ENCODE peak calls at places on chromosomes 12 and 14, in eight cellular contexts. One of them, this sample, is unnamed.
A peak's percentile ranks its signal among the peaks of the same experiment; 100 is the strongest.

GRCh38 chr12:12715459-12716150 is 1.6 kb upstream of the CDKN1B start:
- DNase-seq in astrocyte of the cerebellum: no peak
- DNase-seq in ascending aorta: no peak
- DNase-seq in neural crest cell: no peak
- DNase-seq in neural progenitor cell: no peak
- DNase-seq in AG09309: no peak
- DNase-seq in tibial nerve: peak; percentile 24
- DNase-seq in MM.1S: peak; percentile 94
- DNase-seq in this sample: no peak

GRCh38 chr14:73245401-73246325 is 8.4 kb downstream of the PAPLN start:
- DNase-seq in MM.1S: no peak
- DNase-seq in ascending aorta: no peak
- DNase-seq in astrocyte of the cerebellum: no peak
- DNase-seq in tibial nerve: no peak
- DNase-seq in neural crest cell: no peak
- DNase-seq in AG09309: no peak
- DNase-seq in neural progenitor cell: peak; percentile 40
- DNase-seq in this sample: peak; percentile 15

GRCh38 chr12:119036878-119037493 is 55.6 kb downstream of the SRRM4 start:
- DNase-seq in astrocyte of the cerebellum: no peak
- DNase-seq in neural crest cell: peak; percentile 66
- DNase-seq in MM.1S: peak; percentile 18
- DNase-seq in AG09309: no peak
- DNase-seq in ascending aorta: no peak
- DNase-seq in neural progenitor cell: peak; percentile 66
- DNase-seq in tibial nerve: peak; percentile 10
- DNase-seq in this sample: no peak

GRCh38 chr12:6547987-6548386 is 7.9 kb downstream of the IFFO1 start:
- DNase-seq in MM.1S: no peak
- DNase-seq in tibial nerve: peak; percentile 61
- DNase-seq in neural progenitor cell: no peak
- DNase-seq in ascending aorta: no peak
- DNase-seq in neural crest cell: no peak
- DNase-seq in AG09309: no peak
- DNase-seq in astrocyte of the cerebellum: no peak
- DNase-seq in this sample: no peak

GRCh38 chr14:44620106-44621019 is 113.3 kb upstream of the FSCB start:
- DNase-seq in astrocyte of the cerebellum: no peak
- DNase-seq in neural crest cell: no peak
- DNase-seq in tibial nerve: no peak
- DNase-seq in neural progenitor cell: no peak
- DNase-seq in ascending aorta: no peak
- DNase-seq in AG09309: no peak
- DNase-seq in MM.1S: no peak
- DNase-seq in this sample: no peak

GRCh38 chr12:78239566-78239965 is 408.9 kb downstream of the NAV3 start:
- DNase-seq in neural progenitor cell: no peak
- DNase-seq in astrocyte of the cerebellum: no peak
- DNase-seq in ascending aorta: no peak
- DNase-seq in AG09309: no peak
- DNase-seq in neural crest cell: no peak
- DNase-seq in MM.1S: no peak
- DNase-seq in tibial nerve: no peak
- DNase-seq in this sample: no peak

GRCh38 chr14:68627868-68628604 is 164.8 kb downstream of the ZFP36L1 start:
- DNase-seq in ascending aorta: no peak
- DNase-seq in AG09309: no peak
- DNase-seq in tibial nerve: no peak
- DNase-seq in neural progenitor cell: peak; percentile 88
- DNase-seq in neural crest cell: peak; percentile 70
- DNase-seq in astrocyte of the cerebellum: no peak
- DNase-seq in MM.1S: no peak
- DNase-seq in this sample: peak; percentile 74

GRCh38 chr14:72643317-72643801 is 250.5 kb downstream of the DPF3 start:
- DNase-seq in ascending aorta: no peak
- DNase-seq in astrocyte of the cerebellum: peak; percentile 95
- DNase-seq in neural crest cell: no peak
- DNase-seq in tibial nerve: no peak
- DNase-seq in AG09309: peak; percentile 87
- DNase-seq in MM.1S: no peak
- DNase-seq in neural progenitor cell: no peak
- DNase-seq in this sample: no peak

GRCh38 chr12:106317406-106318082 is 15.0 kb downstream of the TCP11L2 start:
- DNase-seq in neural progenitor cell: no peak
- DNase-seq in ascending aorta: no peak
- DNase-seq in astrocyte of the cerebellum: no peak
- DNase-seq in tibial nerve: no peak
- DNase-seq in neural crest cell: no peak
- DNase-seq in AG09309: no peak
- DNase-seq in MM.1S: no peak
- DNase-seq in this sample: no peak

GRCh38 chr14:36224176-36224575 is 47.7 kb upstream of the PTCSC3 start:
- DNase-seq in tibial nerve: no peak
- DNase-seq in ascending aorta: no peak
- DNase-seq in MM.1S: no peak
- DNase-seq in neural crest cell: no peak
- DNase-seq in astrocyte of the cerebellum: no peak
- DNase-seq in neural progenitor cell: no peak
- DNase-seq in AG09309: no peak
- DNase-seq in this sample: no peak

GRCh38 chr12:94762259-94762942 is 112.0 kb upstream of the TMCC3 start:
- DNase-seq in tibial nerve: no peak
- DNase-seq in astrocyte of the cerebellum: no peak
- DNase-seq in neural crest cell: no peak
- DNase-seq in MM.1S: peak; percentile 80
- DNase-seq in neural progenitor cell: no peak
- DNase-seq in ascending aorta: no peak
- DNase-seq in AG09309: no peak
- DNase-seq in this sample: no peak

GRCh38 chr12:47732504-47732903 is 7.2 kb upstream of the ENDOU start:
- DNase-seq in ascending aorta: no peak
- DNase-seq in neural progenitor cell: no peak
- DNase-seq in neural crest cell: no peak
- DNase-seq in astrocyte of the cerebellum: no peak
- DNase-seq in tibial nerve: no peak
- DNase-seq in MM.1S: no peak
- DNase-seq in AG09309: no peak
- DNase-seq in this sample: no peak

GRCh38 chr12:105409881-105410471 is 79.5 kb downstream of the C12orf75 start:
- DNase-seq in AG09309: no peak
- DNase-seq in astrocyte of the cerebellum: no peak
- DNase-seq in neural progenitor cell: no peak
- DNase-seq in ascending aorta: no peak
- DNase-seq in neural crest cell: no peak
- DNase-seq in tibial nerve: peak; percentile 48
- DNase-seq in MM.1S: no peak
- DNase-seq in this sample: no peak

GRCh38 chr14:76995279-76996035 is 33.1 kb downstream of the IRF2BPL start:
- DNase-seq in neural progenitor cell: no peak
- DNase-seq in MM.1S: no peak
- DNase-seq in ascending aorta: no peak
- DNase-seq in AG09309: no peak
- DNase-seq in tibial nerve: no peak
- DNase-seq in neural crest cell: no peak
- DNase-seq in astrocyte of the cerebellum: no peak
- DNase-seq in this sample: no peak

GRCh38 chr14:54600685-54601084 is 33.8 kb downstream of the SAMD4A start:
- DNase-seq in MM.1S: no peak
- DNase-seq in neural progenitor cell: no peak
- DNase-seq in astrocyte of the cerebellum: no peak
- DNase-seq in tibial nerve: no peak
- DNase-seq in ascending aorta: no peak
- DNase-seq in neural crest cell: no peak
- DNase-seq in AG09309: peak; percentile 59
- DNase-seq in this sample: no peak

GRCh38 chr14:100522616-100523021 is 64.6 kb downstream of the BEGAIN start:
- DNase-seq in neural progenitor cell: peak; percentile 62
- DNase-seq in ascending aorta: no peak
- DNase-seq in MM.1S: no peak
- DNase-seq in neural crest cell: no peak
- DNase-seq in AG09309: no peak
- DNase-seq in tibial nerve: no peak
- DNase-seq in astrocyte of the cerebellum: no peak
- DNase-seq in this sample: no peak

GRCh38 chr12:133165776-133166175 is 15.5 kb upstream of the ZNF268 start:
- DNase-seq in MM.1S: no peak
- DNase-seq in AG09309: no peak
- DNase-seq in ascending aorta: no peak
- DNase-seq in neural crest cell: no peak
- DNase-seq in tibial nerve: no peak
- DNase-seq in neural progenitor cell: no peak
- DNase-seq in astrocyte of the cerebellum: no peak
- DNase-seq in this sample: no peak

GRCh38 chr14:103724116-103724515 is 8.5 kb downstream of the ZFYVE21 start:
- DNase-seq in neural progenitor cell: no peak
- DNase-seq in neural crest cell: no peak
- DNase-seq in astrocyte of the cerebellum: no peak
- DNase-seq in ascending aorta: no peak
- DNase-seq in AG09309: no peak
- DNase-seq in MM.1S: no peak
- DNase-seq in tibial nerve: peak; percentile 46
- DNase-seq in this sample: no peak

GRCh38 chr12:95440401-95440800 is 33.6 kb upstream of the METAP2 start:
- DNase-seq in MM.1S: no peak
- DNase-seq in ascending aorta: no peak
- DNase-seq in AG09309: no peak
- DNase-seq in tibial nerve: no peak
- DNase-seq in neural progenitor cell: no peak
- DNase-seq in neural crest cell: no peak
- DNase-seq in astrocyte of the cerebellum: peak; percentile 5
- DNase-seq in this sample: no peak

GRCh38 chr14:79585845-79586244 is 625.5 kb downstream of the DIO2 start:
- DNase-seq in MM.1S: no peak
- DNase-seq in AG09309: no peak
- DNase-seq in neural progenitor cell: no peak
- DNase-seq in ascending aorta: no peak
- DNase-seq in neural crest cell: no peak
- DNase-seq in tibial nerve: no peak
- DNase-seq in astrocyte of the cerebellum: peak; percentile 28
- DNase-seq in this sample: no peak

GRCh38 chr12:6201199-6201608 is 1.0 kb downstream of the CD9 start:
- DNase-seq in ascending aorta: no peak
- DNase-seq in tibial nerve: no peak
- DNase-seq in neural progenitor cell: peak; percentile 35
- DNase-seq in neural crest cell: no peak
- DNase-seq in MM.1S: peak; percentile 72
- DNase-seq in astrocyte of the cerebellum: no peak
- DNase-seq in AG09309: no peak
- DNase-seq in this sample: no peak

GRCh38 chr14:104267895-104268294 is 129.5 kb downstream of the KIF26A start:
- DNase-seq in astrocyte of the cerebellum: no peak
- DNase-seq in neural progenitor cell: no peak
- DNase-seq in neural crest cell: no peak
- DNase-seq in ascending aorta: no peak
- DNase-seq in MM.1S: no peak
- DNase-seq in AG09309: no peak
- DNase-seq in tibial nerve: no peak
- DNase-seq in this sample: no peak

GRCh38 chr14:100063314-100063941 is 1.8 kb upstream of the EVL start:
- DNase-seq in ascending aorta: no peak
- DNase-seq in AG09309: no peak
- DNase-seq in neural progenitor cell: no peak
- DNase-seq in neural crest cell: no peak
- DNase-seq in tibial nerve: no peak
- DNase-seq in astrocyte of the cerebellum: no peak
- DNase-seq in MM.1S: no peak
- DNase-seq in this sample: no peak

GRCh38 chr12:68081561-68081960 is 78.0 kb downstream of the IFNG start:
- DNase-seq in ascending aorta: no peak
- DNase-seq in neural crest cell: no peak
- DNase-seq in AG09309: no peak
- DNase-seq in tibial nerve: no peak
- DNase-seq in neural progenitor cell: no peak
- DNase-seq in astrocyte of the cerebellum: no peak
- DNase-seq in MM.1S: no peak
- DNase-seq in this sample: no peak

GRCh38 chr14:99062772-99063418 is 209.1 kb downstream of the BCL11B start:
- DNase-seq in MM.1S: no peak
- DNase-seq in neural crest cell: no peak
- DNase-seq in astrocyte of the cerebellum: no peak
- DNase-seq in AG09309: no peak
- DNase-seq in tibial nerve: no peak
- DNase-seq in neural progenitor cell: no peak
- DNase-seq in ascending aorta: no peak
- DNase-seq in this sample: no peak

GRCh38 chr12:122423258-122424165 is 1.0 kb upstream of the CLIP1 start:
- DNase-seq in neural crest cell: peak; percentile 69
- DNase-seq in neural progenitor cell: peak; percentile 88
- DNase-seq in astrocyte of the cerebellum: no peak
- DNase-seq in AG09309: no peak
- DNase-seq in tibial nerve: no peak
- DNase-seq in ascending aorta: no peak
- DNase-seq in MM.1S: no peak
- DNase-seq in this sample: no peak

GRCh38 chr12:108828774-108829173 is 28.6 kb downstream of the SSH1 start:
- DNase-seq in neural crest cell: no peak
- DNase-seq in AG09309: peak; percentile 84
- DNase-seq in tibial nerve: no peak
- DNase-seq in ascending aorta: no peak
- DNase-seq in neural progenitor cell: no peak
- DNase-seq in MM.1S: no peak
- DNase-seq in astrocyte of the cerebellum: no peak
- DNase-seq in this sample: no peak

GRCh38 chr12:54658306-54659264 is 10.4 kb upstream of the DCD start:
- DNase-seq in ascending aorta: no peak
- DNase-seq in neural progenitor cell: peak; percentile 73
- DNase-seq in neural crest cell: peak; percentile 46
- DNase-seq in MM.1S: peak; percentile 70
- DNase-seq in astrocyte of the cerebellum: no peak
- DNase-seq in AG09309: no peak
- DNase-seq in tibial nerve: no peak
- DNase-seq in this sample: peak; percentile 17
- TF ChIP-seq CTCF in ascending aorta: peak; percentile 20
- TF ChIP-seq CTCF in neural progenitor cell: peak; percentile 71
- TF ChIP-seq CTCF in neural crest cell: peak; percentile 64
- TF ChIP-seq CTCF in MM.1S: peak; percentile 84
- TF ChIP-seq CTCF in astrocyte of the cerebellum: peak; percentile 42
- TF ChIP-seq CTCF in AG09309: peak; percentile 70
- TF ChIP-seq CTCF in tibial nerve: peak; percentile 22
- TF ChIP-seq CTCF in this sample: peak; percentile 49

GRCh38 chr12:131018808-131019397 is 65.2 kb downstream of the ADGRD1 start:
- DNase-seq in MM.1S: no peak
- DNase-seq in astrocyte of the cerebellum: no peak
- DNase-seq in tibial nerve: no peak
- DNase-seq in ascending aorta: no peak
- DNase-seq in neural progenitor cell: no peak
- DNase-seq in AG09309: no peak
- DNase-seq in neural crest cell: no peak
- DNase-seq in this sample: no peak
- TF ChIP-seq CTCF in MM.1S: no peak
- TF ChIP-seq CTCF in astrocyte of the cerebellum: no peak
- TF ChIP-seq CTCF in tibial nerve: no peak
- TF ChIP-seq CTCF in ascending aorta: no peak
- TF ChIP-seq CTCF in neural progenitor cell: no peak
- TF ChIP-seq CTCF in AG09309: no peak
- TF ChIP-seq CTCF in neural crest cell: no peak
- TF ChIP-seq CTCF in this sample: no peak

GRCh38 chr12:24948816-24949722 is at the start of gene BCAT1:
- DNase-seq in neural crest cell: peak; percentile 70
- DNase-seq in AG09309: peak; percentile 44
- DNase-seq in neural progenitor cell: peak; percentile 87
- DNase-seq in ascending aorta: peak; percentile 31
- DNase-seq in MM.1S: peak; percentile 30
- DNase-seq in tibial nerve: peak; percentile 58
- DNase-seq in astrocyte of the cerebellum: no peak
- DNase-seq in this sample: no peak
- TF ChIP-seq CTCF in neural crest cell: peak; percentile 38
- TF ChIP-seq CTCF in AG09309: peak; percentile 3
- TF ChIP-seq CTCF in neural progenitor cell: peak; percentile 23
- TF ChIP-seq CTCF in ascending aorta: no peak
- TF ChIP-seq CTCF in MM.1S: no peak
- TF ChIP-seq CTCF in tibial nerve: no peak
- TF ChIP-seq CTCF in astrocyte of the cerebellum: peak; percentile 24
- TF ChIP-seq CTCF in this sample: no peak

GRCh38 chr14:45940318-45940717 is 687.3 kb upstream of the MIS18BP1 start:
- DNase-seq in tibial nerve: no peak
- DNase-seq in astrocyte of the cerebellum: no peak
- DNase-seq in AG09309: no peak
- DNase-seq in neural crest cell: no peak
- DNase-seq in neural progenitor cell: no peak
- DNase-seq in MM.1S: no peak
- DNase-seq in ascending aorta: no peak
- DNase-seq in this sample: no peak
- TF ChIP-seq CTCF in tibial nerve: no peak
- TF ChIP-seq CTCF in astrocyte of the cerebellum: no peak
- TF ChIP-seq CTCF in AG09309: no peak
- TF ChIP-seq CTCF in neural crest cell: no peak
- TF ChIP-seq CTCF in neural progenitor cell: no peak
- TF ChIP-seq CTCF in MM.1S: no peak
- TF ChIP-seq CTCF in ascending aorta: no peak
- TF ChIP-seq CTCF in this sample: no peak